ENCODE peak calls at places on chromosome 20, in five cellular contexts. P, B, K, D and S are unnamed samples. For H3K4me1, the result is how much of the 10 kb centered on the place peaks cover.

GRCh38 chr20:4573564-4574355 is 147.9 kb upstream of the PRND start:
- DNase-seq in P (no peak), B (no peak), K (no peak), D (peak), S (no peak)

GRCh38 chr20:38430679-38431325 is 4.3 kb downstream of the SNHG17 start:
- DNase-seq in P (no peak), B (no peak), K (no peak), D (no peak), S (no peak)

GRCh38 chr20:3755814-3756480 is 11.6 kb downstream of the ADISSP start:
- DNase-seq in P (no peak), B (no peak), K (no peak), D (no peak), S (no peak)

GRCh38 chr20:444862-445426 is 17.4 kb downstream of the TBC1D20 start:
- DNase-seq in P (no peak), B (peak), K (no peak), D (peak), S (no peak)

GRCh38 chr20:43938932-43939761 is 24.5 kb downstream of the TOX2 start:
- DNase-seq in P (peak), B (no peak), K (no peak), D (peak), S (no peak)

GRCh38 chr20:298755-299391 is 1.5 kb downstream of the ZCCHC3 start:
- DNase-seq in P (no peak), B (no peak), K (no peak), D (peak), S (no peak)

GRCh38 chr20:34580588-34580940 is 22.0 kb downstream of the MAP1LC3A start:
- DNase-seq in P (no peak), B (no peak), K (no peak), D (no peak), S (no peak)

GRCh38 chr20:60478533-60478932 is 520.3 kb downstream of the CDH26 start:
- DNase-seq in P (no peak), B (no peak), K (no peak), D (no peak), S (no peak)

GRCh38 chr20:33910529-33911327 is 83.0 kb upstream of the RALY start:
- DNase-seq in P (no peak), B (no peak), K (no peak), D (no peak), S (no peak)

GRCh38 chr20:25277051-25277801 is 29.3 kb downstream of the PYGB start:
- DNase-seq in P (no peak), B (no peak), K (peak), D (no peak), S (no peak)

GRCh38 chr20:32583581-32584045 is 1.5 kb downstream of the NOL4L start:
- DNase-seq in P (no peak), B (peak), K (no peak), D (no peak), S (peak)
- H3K27ac ChIP-seq in P (no peak), B (no peak), K (peak), D (no peak), S (no peak)

GRCh38 chr20:47238780-47239769 is 117.4 kb downstream of the ZMYND8 start:
- DNase-seq in P (no peak), B (no peak), K (no peak), D (no peak), S (no peak)
- H3K4me1 ChIP-seq in P (under half), B (under half), K (under half), D (under half), S (under half)

GRCh38 chr20:63739129-63740069 is at the start of gene SLC2A4RG:
- DNase-seq in P (peak), B (peak), K (peak), D (peak), S (peak)
- H3K27ac ChIP-seq in P (peak), B (peak), K (peak), D (peak), S (peak)

GRCh38 chr20:53606364-53606985 is 12.8 kb upstream of the ZNF217 start:
- DNase-seq in P (no peak), B (no peak), K (no peak), D (peak), S (no peak)

GRCh38 chr20:53608071-53608455 is 14.4 kb upstream of the ZNF217 start:
- DNase-seq in P (no peak), B (no peak), K (no peak), D (no peak), S (no peak)

GRCh38 chr20:53608456-53609413 is 15.1 kb upstream of the ZNF217 start:
- DNase-seq in P (no peak), B (peak), K (no peak), D (peak), S (peak)

GRCh38 chr20:53611449-53611894 is 17.8 kb upstream of the ZNF217 start:
- DNase-seq in P (peak), B (peak), K (no peak), D (peak), S (no peak)

DNA sequence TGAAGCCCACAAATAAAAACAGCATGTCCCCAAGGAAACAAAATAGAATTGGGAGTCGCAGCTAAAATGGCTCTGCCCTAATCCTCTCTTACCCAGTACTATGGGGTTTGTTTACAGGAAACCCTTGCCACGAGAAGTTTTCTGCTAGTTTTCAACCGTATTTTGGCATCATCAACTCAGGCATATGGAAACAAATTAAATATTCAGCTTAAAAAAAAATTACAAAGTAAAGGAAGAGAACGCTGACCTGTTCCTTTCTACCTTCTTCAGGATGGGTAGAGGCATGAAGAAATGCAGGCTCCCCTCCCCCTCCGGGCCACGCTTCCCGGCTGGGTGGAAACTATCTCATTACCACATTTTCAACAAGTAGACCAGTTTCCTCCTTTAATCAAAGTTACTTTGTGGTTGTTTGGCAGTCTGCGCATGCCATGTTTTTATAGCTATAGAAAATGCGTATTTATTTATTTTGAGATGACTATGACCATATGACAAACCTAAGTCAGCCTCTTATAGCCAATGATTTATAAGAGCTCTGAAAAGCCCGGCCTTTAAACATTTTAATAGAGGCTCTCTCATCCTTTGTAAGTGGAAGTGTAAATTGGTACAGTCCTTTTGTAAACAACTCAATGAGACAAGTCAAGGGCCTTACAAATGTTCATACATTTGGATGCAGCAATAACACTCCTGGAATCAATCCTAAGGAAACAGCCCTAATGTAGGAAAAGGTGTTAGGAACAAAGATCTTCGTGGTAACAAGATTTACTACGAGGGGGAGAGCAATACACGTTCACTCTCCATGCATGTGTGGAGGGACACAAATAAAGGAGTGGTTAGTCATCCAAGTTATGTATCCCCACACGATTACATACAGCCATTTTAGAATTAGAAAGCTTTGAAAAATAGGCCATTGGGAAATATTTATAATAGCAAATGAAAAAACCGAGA is 16.1 kb upstream of the ZNF217 start:
- DNase-seq in P (peak), B (peak), K (peak), D (peak), S (peak)
- H3K4me1 ChIP-seq in P (under half), B (under half), K (under half), D (under half), S (under half)

GRCh38 chr20:51491393-51491792 is 51.1 kb downstream of the NFATC2 start:
- DNase-seq in P (no peak), B (no peak), K (no peak), D (no peak), S (no peak)

GRCh38 chr20:51492167-51493092 is 50.1 kb downstream of the NFATC2 start:
- DNase-seq in P (no peak), B (peak), K (peak), D (no peak), S (no peak)

GRCh38 chr20:51488331-51488730 is 54.2 kb downstream of the NFATC2 start:
- DNase-seq in P (no peak), B (no peak), K (no peak), D (no peak), S (no peak)

GRCh38 chr20:51489611-51490010 is 52.9 kb downstream of the NFATC2 start:
- DNase-seq in P (no peak), B (no peak), K (no peak), D (no peak), S (no peak)

GRCh38 chr20:51490635-51491034 is 51.9 kb downstream of the NFATC2 start:
- DNase-seq in P (no peak), B (no peak), K (no peak), D (no peak), S (no peak)
- H3K27ac ChIP-seq in P (no peak), B (no peak), K (no peak), D (no peak), S (no peak)

GRCh38 chr20:48724891-48725588 is 102.8 kb downstream of the PREX1 start:
- DNase-seq in P (no peak), B (no peak), K (no peak), D (no peak), S (no peak)

GRCh38 chr20:48723308-48724264 is 104.2 kb downstream of the PREX1 start:
- DNase-seq in P (no peak), B (no peak), K (no peak), D (peak), S (no peak)

GRCh38 chr20:48721324-48722001 is 106.3 kb downstream of the PREX1 start:
- DNase-seq in P (no peak), B (no peak), K (no peak), D (no peak), S (no peak)

GRCh38 chr20:48722002-48722731 is 105.6 kb downstream of the PREX1 start:
- DNase-seq in P (no peak), B (no peak), K (no peak), D (peak), S (no peak)

DNA sequence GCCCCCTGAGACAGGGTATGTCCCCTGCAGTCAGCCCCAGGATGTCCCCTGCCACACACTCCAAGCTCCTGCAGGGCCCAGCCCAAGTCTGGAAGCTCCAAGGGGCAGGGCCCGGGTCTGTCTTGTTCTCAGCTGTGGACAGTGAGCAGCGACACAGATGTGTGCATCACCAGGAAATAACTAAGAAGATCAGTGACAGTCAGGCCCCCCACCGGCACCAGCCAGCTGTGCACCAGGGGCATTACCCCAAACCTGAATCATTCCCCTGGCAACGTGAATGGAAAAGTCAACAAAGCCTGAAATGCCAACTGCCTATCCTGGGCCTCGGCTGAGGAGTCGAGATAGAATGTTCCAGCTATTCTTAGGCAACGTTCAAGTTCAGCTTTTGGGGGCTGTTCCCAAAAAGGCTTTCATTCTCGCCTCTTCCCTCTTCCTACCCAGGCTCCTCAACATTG is 105.0 kb downstream of the PREX1 start:
- DNase-seq in P (no peak), B (peak), K (no peak), D (peak), S (no peak)
- H3K4me1 ChIP-seq in P (under half), B (under half), K (under half), D (under half), S (under half)

DNA sequence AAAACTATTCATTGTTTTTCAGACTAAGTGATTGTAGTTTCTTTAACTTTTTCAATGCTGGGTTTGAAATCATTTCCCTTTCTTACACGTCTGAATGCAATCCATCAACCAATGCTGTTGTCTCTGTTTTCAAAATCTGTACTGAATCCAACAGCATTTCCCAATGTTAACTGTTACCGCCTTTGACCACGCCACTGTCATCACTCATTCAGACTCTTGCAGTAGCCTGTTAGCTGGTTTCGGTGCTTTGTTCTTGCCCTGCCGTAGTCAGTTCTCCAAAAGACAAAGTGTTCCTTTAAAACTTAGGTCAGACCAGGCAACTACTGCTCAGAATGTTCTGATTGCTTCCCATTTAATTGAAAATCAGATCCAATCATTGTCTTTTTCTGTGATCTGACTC is 131.3 kb downstream of the PLCB4 start:
- DNase-seq in P (no peak), B (no peak), K (no peak), D (peak), S (no peak)
- H3K27ac ChIP-seq in P (no peak), B (no peak), K (no peak), D (no peak), S (no peak)

GRCh38 chr20:32523613-32524218 is 61.4 kb downstream of the NOL4L start:
- DNase-seq in P (no peak), B (no peak), K (no peak), D (no peak), S (no peak)

GRCh38 chr20:32522525-32522774 is 62.7 kb downstream of the NOL4L start:
- DNase-seq in P (no peak), B (no peak), K (no peak), D (no peak), S (peak)

GRCh38 chr20:32521780-32522524 is 63.2 kb downstream of the NOL4L start:
- DNase-seq in P (peak), B (peak), K (peak), D (peak), S (peak)

GRCh38 chr20:32524871-32525501 is 60.1 kb downstream of the NOL4L start:
- DNase-seq in P (no peak), B (no peak), K (peak), D (no peak), S (no peak)

DNA sequence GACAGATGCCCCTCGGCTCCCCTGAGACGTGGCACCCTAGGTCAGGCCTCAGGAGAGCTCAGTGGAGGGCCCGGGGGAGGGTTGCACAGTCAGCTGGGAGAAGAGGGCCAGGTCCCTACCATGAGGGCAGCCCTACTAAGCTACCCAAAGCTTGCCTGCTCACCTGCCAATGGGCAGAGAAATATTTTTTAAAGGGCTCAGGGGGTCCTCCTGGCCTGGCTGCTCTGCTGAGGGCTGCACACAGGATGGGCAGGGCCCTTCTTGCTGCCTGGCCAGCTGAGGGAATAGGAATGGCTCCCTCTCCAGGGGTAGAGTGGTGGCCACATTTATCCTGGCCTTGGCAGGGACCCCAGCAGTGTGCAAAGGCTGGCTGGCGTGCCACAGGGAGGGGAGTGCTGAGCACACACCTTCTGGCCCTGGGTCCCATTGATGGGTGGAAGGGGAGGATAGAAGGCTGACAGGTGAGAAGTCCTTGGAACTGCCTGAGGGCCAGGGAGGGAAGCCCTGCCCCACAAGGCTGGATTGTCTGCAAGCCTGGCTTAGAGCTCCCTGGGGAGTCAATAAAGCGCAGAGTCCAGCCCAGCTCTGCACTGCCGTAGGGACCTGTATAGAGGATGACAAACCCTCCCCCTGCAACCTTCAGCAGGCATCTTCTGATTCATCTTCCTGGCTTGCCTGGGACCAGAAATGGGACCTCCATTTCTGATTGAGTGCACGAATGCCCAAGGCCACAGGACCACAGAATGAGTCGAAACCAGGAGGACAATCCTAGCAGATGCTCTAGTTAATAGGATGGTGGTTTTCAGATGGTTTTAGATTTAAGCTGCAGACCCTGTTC is 62.1 kb downstream of the NOL4L start:
- DNase-seq in P (no peak), B (no peak), K (no peak), D (no peak), S (no peak)
- H3K4me1 ChIP-seq in P (under half), B (under half), K (half or more), D (under half), S (half or more)